ENCODE peak calls at places on chromosomes 2 and 18, in eight cellular contexts. R is HTR-8/SVneo, J is neural crest cell, S is SHP77, E is HAP-1, G is NCI-H1417, L is kidney epithelial cell, X is SK-MEL-5. B is an unnamed sample.

GRCh38 chr2:121045245-121045644 is 239.8 kb downstream of the TFCP2L1 start:
- DNase-seq in G (no peak), E (no peak), L (no peak), X (no peak), R (no peak), S (no peak), J (no peak), B (no peak)

GRCh38 chr18:61699397-61700090 is 193.3 kb downstream of the RNF152 start:
- DNase-seq in R (no peak), J (no peak), X (no peak), L (no peak), G (no peak), E (no peak), S (no peak), B (no peak)

GRCh38 chr18:74412106-74412880 is 44.8 kb downstream of the DIPK1C start:
- DNase-seq in J (peak), L (no peak), E (no peak), R (no peak), X (peak), S (no peak), G (peak), B (no peak)

GRCh38 chr2:134258684-134259408 is 5.0 kb downstream of the MGAT5 start:
- DNase-seq in S (no peak), X (no peak), J (no peak), L (no peak), E (no peak), R (no peak), G (no peak), B (no peak)

GRCh38 chr18:8745355-8746014 is 40.1 kb downstream of the MTCL1 start:
- DNase-seq in L (no peak), E (no peak), G (no peak), S (no peak), R (no peak), J (no peak), X (no peak), B (no peak)

GRCh38 chr18:40866013-40866644 is 1088.9 kb upstream of the PIK3C3 start:
- DNase-seq in G (peak), E (peak), S (peak), J (no peak), R (peak), X (peak), L (no peak), B (no peak)

GRCh38 chr2:218536804-218537494 is 31.2 kb downstream of the USP37 start:
- DNase-seq in X (no peak), R (no peak), S (no peak), E (no peak), J (no peak), G (no peak), L (no peak), B (no peak)

GRCh38 chr18:11324956-11325873 is 175.8 kb upstream of the PIEZO2 start:
- DNase-seq in E (no peak), S (no peak), G (no peak), J (no peak), R (peak), L (peak), X (no peak), B (no peak)

GRCh38 chr2:82344670-82345069 is 2040.1 kb upstream of the LRRTM1 start:
- DNase-seq in G (no peak), J (no peak), R (no peak), S (no peak), L (no peak), E (peak), X (peak), B (no peak)

GRCh38 chr2:65396348-65397026 is 35.9 kb downstream of the SPRED2 start:
- DNase-seq in X (no peak), S (no peak), E (no peak), L (no peak), G (no peak), J (no peak), R (no peak), B (peak)

GRCh38 chr2:231614559-231615057 is 21.9 kb downstream of the TEX44 start:
- DNase-seq in X (no peak), L (no peak), G (peak), S (no peak), R (no peak), E (no peak), J (no peak), B (no peak)